ENCODE peak calls at places on chromosome 6, in six cellular contexts. One of them, this sample, is unnamed.

GRCh38 chr6:36122495-36123269 is 7.6 kb upstream of the MAPK13 start:
- DNase-seq in GM06990: no peak
- DNase-seq in brain microvascular endothelial cell: no peak
- DNase-seq in tibial nerve: no peak
- DNase-seq in coronary artery: no peak
- DNase-seq in adipocyte: no peak
- DNase-seq in this sample: no peak

GRCh38 chr6:132548746-132549463 is 3.6 kb upstream of the TAAR8 start:
- DNase-seq in GM06990: no peak
- DNase-seq in brain microvascular endothelial cell: no peak
- DNase-seq in tibial nerve: no peak
- DNase-seq in coronary artery: no peak
- DNase-seq in adipocyte: no peak
- DNase-seq in this sample: no peak

GRCh38 chr6:51004380-51004779 is 185.7 kb downstream of the TFAP2B start:
- DNase-seq in GM06990: no peak
- DNase-seq in brain microvascular endothelial cell: no peak
- DNase-seq in tibial nerve: no peak
- DNase-seq in coronary artery: no peak
- DNase-seq in adipocyte: no peak
- DNase-seq in this sample: no peak

GRCh38 chr6:40400738-40401137 is 186.4 kb downstream of the LRFN2 start:
- DNase-seq in GM06990: no peak
- DNase-seq in brain microvascular endothelial cell: no peak
- DNase-seq in tibial nerve: no peak
- DNase-seq in coronary artery: no peak
- DNase-seq in adipocyte: no peak
- DNase-seq in this sample: no peak

GRCh38 chr6:85464722-85465150 is 14.9 kb downstream of the NT5E start:
- DNase-seq in GM06990: no peak
- DNase-seq in brain microvascular endothelial cell: peak
- DNase-seq in tibial nerve: no peak
- DNase-seq in coronary artery: no peak
- DNase-seq in adipocyte: peak
- DNase-seq in this sample: peak

GRCh38 chr6:89387516-89388222 is 24.4 kb downstream of the RRAGD start:
- DNase-seq in GM06990: peak
- DNase-seq in brain microvascular endothelial cell: no peak
- DNase-seq in tibial nerve: no peak
- DNase-seq in coronary artery: no peak
- DNase-seq in adipocyte: no peak
- DNase-seq in this sample: no peak

GRCh38 chr6:12075067-12075563 is 63.0 kb downstream of the HIVEP1 start:
- DNase-seq in GM06990: no peak
- DNase-seq in brain microvascular endothelial cell: no peak
- DNase-seq in tibial nerve: no peak
- DNase-seq in coronary artery: no peak
- DNase-seq in adipocyte: peak
- DNase-seq in this sample: no peak

GRCh38 chr6:127341471-127342202 is 1.8 kb downstream of the ECHDC1 start:
- DNase-seq in GM06990: peak
- DNase-seq in brain microvascular endothelial cell: no peak
- DNase-seq in tibial nerve: no peak
- DNase-seq in coronary artery: no peak
- DNase-seq in adipocyte: no peak
- DNase-seq in this sample: no peak

GRCh38 chr6:152248987-152249386 is 388.2 kb downstream of the SYNE1 start:
- DNase-seq in GM06990: no peak
- DNase-seq in brain microvascular endothelial cell: no peak
- DNase-seq in tibial nerve: no peak
- DNase-seq in coronary artery: no peak
- DNase-seq in adipocyte: no peak
- DNase-seq in this sample: no peak

GRCh38 chr6:100283288-100283687 is 181.4 kb downstream of the SIM1 start:
- DNase-seq in GM06990: no peak
- DNase-seq in brain microvascular endothelial cell: peak
- DNase-seq in tibial nerve: no peak
- DNase-seq in coronary artery: no peak
- DNase-seq in adipocyte: peak
- DNase-seq in this sample: peak

GRCh38 chr6:44253307-44254101 is 3.8 kb downstream of the SLC35B2 start:
- DNase-seq in GM06990: no peak
- DNase-seq in brain microvascular endothelial cell: peak
- DNase-seq in tibial nerve: no peak
- DNase-seq in coronary artery: no peak
- DNase-seq in adipocyte: peak
- DNase-seq in this sample: no peak

GRCh38 chr6:161948462-161948861 is 674.6 kb upstream of the AGPAT4 start:
- DNase-seq in GM06990: no peak
- DNase-seq in brain microvascular endothelial cell: no peak
- DNase-seq in tibial nerve: no peak
- DNase-seq in coronary artery: no peak
- DNase-seq in adipocyte: no peak
- DNase-seq in this sample: no peak

GRCh38 chr6:118333772-118334171 is 214.3 kb upstream of the PLN start:
- DNase-seq in GM06990: no peak
- DNase-seq in brain microvascular endothelial cell: no peak
- DNase-seq in tibial nerve: no peak
- DNase-seq in coronary artery: no peak
- DNase-seq in adipocyte: no peak
- DNase-seq in this sample: no peak

GRCh38 chr6:52576392-52577021 is 353 bp downstream of the TRAM2 start:
- DNase-seq in GM06990: peak
- DNase-seq in brain microvascular endothelial cell: peak
- DNase-seq in tibial nerve: peak
- DNase-seq in coronary artery: peak
- DNase-seq in adipocyte: peak
- DNase-seq in this sample: no peak

GRCh38 chr6:90401933-90402830 is 105.5 kb upstream of the BACH2 start:
- DNase-seq in GM06990: no peak
- DNase-seq in brain microvascular endothelial cell: no peak
- DNase-seq in tibial nerve: no peak
- DNase-seq in coronary artery: no peak
- DNase-seq in adipocyte: no peak
- DNase-seq in this sample: no peak

GRCh38 chr6:87518453-87518852 is 45.7 kb downstream of the SLC35A1 start:
- DNase-seq in GM06990: no peak
- DNase-seq in brain microvascular endothelial cell: no peak
- DNase-seq in tibial nerve: no peak
- DNase-seq in coronary artery: no peak
- DNase-seq in adipocyte: no peak
- DNase-seq in this sample: no peak

DNA sequence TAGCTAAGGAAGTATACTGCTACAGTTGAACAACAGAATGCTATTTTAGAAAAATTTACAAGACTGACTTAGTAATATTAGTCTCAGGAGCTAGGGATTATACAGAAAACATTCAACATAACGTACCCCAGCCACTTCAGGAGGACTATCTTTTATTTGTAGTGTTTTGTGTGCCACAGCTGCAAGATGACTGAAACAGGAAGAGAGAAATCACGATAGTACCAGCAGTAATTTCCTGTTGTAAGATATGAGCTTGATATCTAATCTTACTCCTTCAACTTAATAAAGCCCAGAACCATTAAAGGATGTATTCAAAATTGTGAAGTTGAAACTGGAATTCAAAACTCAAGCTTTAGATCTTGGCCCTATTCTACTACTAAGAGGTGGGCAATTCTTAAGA is 42.1 kb downstream of the SLC35A1 start:
- DNase-seq in GM06990: no peak
- DNase-seq in brain microvascular endothelial cell: no peak
- DNase-seq in tibial nerve: no peak
- DNase-seq in coronary artery: no peak
- DNase-seq in adipocyte: no peak
- DNase-seq in this sample: no peak
- H3K4me3 ChIP-seq in GM06990: no peak
- H3K4me3 ChIP-seq in brain microvascular endothelial cell: no peak
- H3K4me3 ChIP-seq in tibial nerve: no peak
- H3K4me3 ChIP-seq in coronary artery: no peak
- H3K4me3 ChIP-seq in adipocyte: no peak
- H3K4me3 ChIP-seq in this sample: no peak

DNA sequence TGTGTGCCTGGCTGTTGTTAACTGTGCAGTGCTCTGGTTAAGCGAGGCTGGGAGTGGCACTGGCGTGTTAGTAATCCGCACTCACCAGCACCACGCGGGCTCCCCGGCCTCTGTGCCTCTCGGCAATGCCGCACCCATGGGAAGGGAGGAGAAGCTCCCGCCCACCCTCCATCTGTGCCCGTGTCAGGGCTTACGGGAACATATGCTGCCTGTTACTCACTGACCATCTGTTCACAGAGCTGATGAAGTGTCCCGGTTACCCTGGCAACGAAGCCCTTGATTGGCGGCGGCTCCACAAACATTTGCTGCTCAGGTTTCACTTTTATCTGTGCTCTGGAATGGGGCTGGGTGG is 114.7 kb downstream of the PSMB1 start:
- DNase-seq in GM06990: no peak
- DNase-seq in brain microvascular endothelial cell: peak
- DNase-seq in tibial nerve: peak
- DNase-seq in coronary artery: peak
- DNase-seq in adipocyte: peak
- DNase-seq in this sample: peak
- H3K4me3 ChIP-seq in GM06990: no peak
- H3K4me3 ChIP-seq in brain microvascular endothelial cell: no peak
- H3K4me3 ChIP-seq in tibial nerve: peak
- H3K4me3 ChIP-seq in coronary artery: peak
- H3K4me3 ChIP-seq in adipocyte: peak
- H3K4me3 ChIP-seq in this sample: no peak

GRCh38 chr6:28137458-28138020 is 4.1 kb upstream of the ZKSCAN8 start:
- DNase-seq in GM06990: peak
- DNase-seq in brain microvascular endothelial cell: no peak
- DNase-seq in tibial nerve: no peak
- DNase-seq in coronary artery: no peak
- DNase-seq in adipocyte: peak
- DNase-seq in this sample: no peak

GRCh38 chr6:28139860-28140500 is 1.7 kb upstream of the ZKSCAN8 start:
- DNase-seq in GM06990: no peak
- DNase-seq in brain microvascular endothelial cell: no peak
- DNase-seq in tibial nerve: no peak
- DNase-seq in coronary artery: no peak
- DNase-seq in adipocyte: no peak
- DNase-seq in this sample: no peak

GRCh38 chr6:28142446-28142845 is 763 bp downstream of the ZKSCAN8 start:
- DNase-seq in GM06990: no peak
- DNase-seq in brain microvascular endothelial cell: no peak
- DNase-seq in tibial nerve: no peak
- DNase-seq in coronary artery: no peak
- DNase-seq in adipocyte: peak
- DNase-seq in this sample: no peak

GRCh38 chr6:28140616-28141015 is 1.1 kb upstream of the ZKSCAN8 start:
- DNase-seq in GM06990: no peak
- DNase-seq in brain microvascular endothelial cell: no peak
- DNase-seq in tibial nerve: no peak
- DNase-seq in coronary artery: no peak
- DNase-seq in adipocyte: no peak
- DNase-seq in this sample: no peak

GRCh38 chr6:28141500-28142329 is at the start of gene ZKSCAN8:
- DNase-seq in GM06990: peak
- DNase-seq in brain microvascular endothelial cell: peak
- DNase-seq in tibial nerve: peak
- DNase-seq in coronary artery: peak
- DNase-seq in adipocyte: peak
- DNase-seq in this sample: peak
- H3K4me3 ChIP-seq in GM06990: peak
- H3K4me3 ChIP-seq in brain microvascular endothelial cell: peak
- H3K4me3 ChIP-seq in tibial nerve: peak
- H3K4me3 ChIP-seq in coronary artery: peak
- H3K4me3 ChIP-seq in adipocyte: peak
- H3K4me3 ChIP-seq in this sample: peak

GRCh38 chr6:41443616-41444525 is 102.3 kb upstream of the FOXP4 start:
- DNase-seq in GM06990: no peak
- DNase-seq in brain microvascular endothelial cell: no peak
- DNase-seq in tibial nerve: no peak
- DNase-seq in coronary artery: no peak
- DNase-seq in adipocyte: peak
- DNase-seq in this sample: peak
- H3K4me3 ChIP-seq in GM06990: no peak
- H3K4me3 ChIP-seq in brain microvascular endothelial cell: no peak
- H3K4me3 ChIP-seq in tibial nerve: peak
- H3K4me3 ChIP-seq in coronary artery: peak
- H3K4me3 ChIP-seq in adipocyte: no peak
- H3K4me3 ChIP-seq in this sample: no peak

DNA sequence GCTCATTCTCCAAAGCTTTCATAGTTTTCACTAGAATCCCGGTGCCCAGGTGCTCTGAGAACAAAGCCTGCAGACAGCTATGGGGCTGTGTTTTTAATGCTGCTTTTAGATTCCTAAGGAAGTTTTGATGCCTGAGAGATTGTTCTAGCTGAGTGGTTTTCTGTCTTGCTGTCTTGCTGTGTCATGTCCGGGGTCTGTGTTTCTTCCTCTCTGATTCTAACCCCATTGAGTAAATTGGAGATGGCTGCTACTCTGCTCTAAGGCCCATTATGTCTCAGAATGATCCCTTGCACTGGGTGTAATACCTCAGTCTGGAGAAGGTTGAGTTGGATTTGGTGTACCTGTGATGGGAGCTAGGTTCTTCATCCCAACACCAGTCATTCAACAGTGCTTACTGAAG is 63.4 kb downstream of the ARID1B start:
- DNase-seq in GM06990: no peak
- DNase-seq in brain microvascular endothelial cell: no peak
- DNase-seq in tibial nerve: no peak
- DNase-seq in coronary artery: no peak
- DNase-seq in adipocyte: no peak
- DNase-seq in this sample: no peak
- H3K4me3 ChIP-seq in GM06990: no peak
- H3K4me3 ChIP-seq in brain microvascular endothelial cell: no peak
- H3K4me3 ChIP-seq in tibial nerve: no peak
- H3K4me3 ChIP-seq in coronary artery: peak
- H3K4me3 ChIP-seq in adipocyte: peak
- H3K4me3 ChIP-seq in this sample: no peak

DNA sequence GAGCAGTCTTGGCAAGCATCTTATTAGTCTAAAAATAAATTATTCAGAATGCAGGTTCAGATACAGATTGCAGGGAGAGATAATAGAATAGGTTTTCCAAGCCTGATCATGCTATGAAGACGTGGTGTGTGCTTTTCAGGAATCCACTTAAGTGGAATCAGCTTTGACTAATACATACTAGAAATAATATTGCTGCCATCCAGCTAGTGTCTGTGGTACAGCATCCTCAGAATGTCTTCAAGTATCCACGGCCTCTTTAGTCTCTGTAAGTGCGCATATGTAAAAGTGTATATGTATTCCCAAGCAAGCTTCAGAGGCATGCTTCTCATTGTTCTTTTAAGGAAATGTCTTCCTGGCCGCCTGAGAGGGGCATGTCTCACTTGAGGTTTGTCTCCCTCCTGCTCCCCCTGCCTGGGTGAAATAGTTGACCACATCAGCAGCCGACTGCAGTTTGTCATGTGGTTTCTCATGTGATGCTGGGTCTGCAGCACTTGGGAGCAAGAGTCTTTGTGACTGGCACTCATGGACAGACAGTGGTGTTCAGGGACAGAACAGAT is 150.9 kb downstream of the PRL start:
- DNase-seq in GM06990: no peak
- DNase-seq in brain microvascular endothelial cell: peak
- DNase-seq in tibial nerve: peak
- DNase-seq in coronary artery: no peak
- DNase-seq in adipocyte: peak
- DNase-seq in this sample: no peak
- H3K4me3 ChIP-seq in GM06990: no peak
- H3K4me3 ChIP-seq in brain microvascular endothelial cell: no peak
- H3K4me3 ChIP-seq in tibial nerve: no peak
- H3K4me3 ChIP-seq in coronary artery: no peak
- H3K4me3 ChIP-seq in adipocyte: no peak
- H3K4me3 ChIP-seq in this sample: no peak